ENCODE peak calls at places on chromosomes 16 and 17, in five cellular contexts. M is colonic mucosa; F is CD4-positive, CD25-positive, alpha-beta regulatory T cell; L is endodermal cell; U is CD8-positive, alpha-beta T cell. W is an unnamed sample.

GRCh38 chr17:72370819-72371218 is 250.0 kb downstream of the SOX9 start:
- DNase-seq in L (no peak), M (no peak), U (no peak), F (no peak), W (no peak)

GRCh38 chr16:70437582-70438324 is 1.1 kb downstream of the ST3GAL2 start:
- DNase-seq in M (no peak), L (peak), F (no peak), U (no peak), W (no peak)

GRCh38 chr16:70396209-70396904 is 42.5 kb downstream of the ST3GAL2 start:
- DNase-seq in L (no peak), U (no peak), M (peak), F (no peak), W (no peak)

GRCh38 chr16:22764662-22765302 is 49.2 kb upstream of the HS3ST2 start:
- DNase-seq in F (no peak), M (no peak), U (no peak), L (peak), W (no peak)

GRCh38 chr16:87321336-87322107 is 4.3 kb upstream of the C16orf95 start:
- DNase-seq in L (no peak), M (no peak), F (no peak), U (no peak), W (no peak)

GRCh38 chr16:12245923-12246290 is 269.4 kb downstream of the SNX29 start:
- DNase-seq in F (no peak), M (no peak), U (no peak), L (no peak), W (no peak)

GRCh38 chr17:58228679-58229078 is 9.6 kb upstream of the MKS1 start:
- DNase-seq in L (peak), M (no peak), F (no peak), U (no peak), W (no peak)

GRCh38 chr16:86899757-86900156 is 321.4 kb downstream of the FOXL1 start:
- DNase-seq in F (no peak), U (no peak), M (no peak), L (no peak), W (no peak)

GRCh38 chr16:55373489-55373832 is 49.5 kb downstream of the IRX6 start:
- DNase-seq in F (no peak), L (no peak), U (no peak), M (no peak), W (no peak)

GRCh38 chr17:34769899-34770298 is 190.5 kb downstream of the TMEM132E start:
- DNase-seq in L (no peak), M (no peak), U (no peak), F (no peak), W (no peak)

GRCh38 chr16:56999409-57000270 is 10.3 kb downstream of the NLRC5 start:
- DNase-seq in U (no peak), M (no peak), L (no peak), F (peak), W (peak)

GRCh38 chr17:19610879-19611278 is 37.7 kb upstream of the ALDH3A2 start:
- DNase-seq in L (no peak), F (no peak), M (no peak), U (no peak), W (no peak)

GRCh38 chr17:31674717-31675349 is 184.2 kb downstream of the COPRS start:
- DNase-seq in F (no peak), U (no peak), L (peak), M (no peak), W (no peak)

GRCh38 chr16:22641030-22641671 is 130.5 kb downstream of the NPIPB5 start:
- DNase-seq in F (no peak), M (no peak), U (no peak), L (peak), W (no peak)

GRCh38 chr16:1812732-1813163 is 13.9 kb downstream of the HAGH start:
- DNase-seq in M (peak), F (peak), U (peak), L (peak), W (peak)

GRCh38 chr17:59561042-59561441 is 4.4 kb upstream of the DHX40 start:
- DNase-seq in M (no peak), L (peak), F (peak), U (no peak), W (no peak)

GRCh38 chr17:3335876-3336275 is 37.7 kb upstream of the OR3A1 start:
- DNase-seq in M (no peak), F (no peak), L (no peak), U (no peak), W (no peak)

GRCh38 chr17:82097187-82097918 is 683 bp downstream of the FASN start:
- DNase-seq in L (peak), M (peak), F (peak), U (no peak), W (peak)

GRCh38 chr16:30698816-30699614 is at the start of gene SRCAP:
- DNase-seq in U (peak), L (peak), F (peak), M (peak), W (peak)

GRCh38 chr16:22857296-22857695 is 43.3 kb downstream of the HS3ST2 start:
- DNase-seq in U (no peak), L (no peak), M (no peak), F (no peak), W (no peak)

GRCh38 chr16:20674684-20675487 is 22.6 kb downstream of the ACSM1 start:
- DNase-seq in L (peak), U (no peak), M (peak), F (no peak), W (no peak)

GRCh38 chr16:49348408-49349176 is 25.0 kb upstream of the C16orf78 start:
- DNase-seq in L (peak), M (no peak), F (no peak), U (no peak), W (no peak)

GRCh38 chr17:34299918-34300600 is 14.5 kb downstream of the CCL11 start:
- DNase-seq in F (no peak), U (no peak), M (no peak), L (no peak), W (no peak)

GRCh38 chr17:44983563-44983962 is 15.5 kb upstream of the C1QL1 start:
- DNase-seq in M (no peak), F (no peak), L (peak), U (no peak), W (no peak)

DNA sequence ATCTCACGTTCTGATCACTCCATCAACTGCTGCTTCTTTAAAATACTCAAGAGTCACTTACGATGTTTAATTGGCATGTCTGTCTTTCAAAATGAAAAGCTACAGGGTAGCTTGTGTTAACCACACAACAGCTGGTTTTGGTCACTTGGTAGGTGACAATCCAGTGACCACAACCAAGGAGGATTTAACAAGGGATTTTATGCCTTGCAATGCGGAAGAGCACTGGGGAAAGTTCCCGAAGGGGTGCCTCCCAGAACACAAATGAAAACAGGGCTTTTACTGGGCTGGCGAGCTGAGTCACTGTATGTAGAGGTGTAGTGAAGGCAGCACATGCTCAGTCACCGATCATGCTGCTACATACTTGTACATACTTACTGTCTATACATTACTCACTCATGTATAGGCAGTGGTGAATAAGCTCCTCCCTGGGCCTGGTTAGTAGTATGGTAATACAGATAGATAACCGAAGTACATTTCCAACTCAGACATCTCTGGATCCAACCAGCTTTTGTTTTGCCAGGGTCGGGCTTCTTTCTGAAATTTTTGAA is 483.5 kb downstream of the CDH13 start:
- DNase-seq in M (no peak), U (no peak), L (no peak), F (no peak), W (no peak)
- H3K27ac ChIP-seq in M (no peak), U (no peak), L (no peak), F (no peak), W (no peak)

DNA sequence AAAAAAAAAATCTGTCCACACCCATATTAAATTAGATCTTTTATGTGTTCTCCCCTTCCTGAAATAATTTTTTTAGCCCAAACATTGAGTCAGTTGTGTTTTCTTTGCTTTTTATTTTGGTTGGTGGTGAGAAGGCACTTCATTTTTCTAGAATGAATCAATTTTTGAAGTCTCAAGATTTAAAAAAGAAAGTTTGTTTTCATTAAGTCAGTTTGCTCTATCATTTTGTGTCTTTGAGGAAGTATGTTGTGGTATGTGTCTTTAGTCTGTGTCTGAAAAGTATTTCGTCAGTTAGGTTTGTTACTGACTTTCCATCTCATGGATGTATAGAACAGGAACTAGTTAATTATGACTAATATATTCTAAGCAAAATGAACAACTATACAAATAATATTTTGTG is 3.8 kb downstream of the IGF2BP1 start:
- DNase-seq in L (no peak), M (no peak), U (no peak), F (no peak), W (no peak)
- H3K4me3 ChIP-seq in L (peak), M (no peak), U (no peak), F (no peak), W (no peak)

GRCh38 chr16:10983175-10983558 is 38.8 kb downstream of the CLEC16A start:
- DNase-seq in U (no peak), L (no peak), M (peak), F (peak), W (no peak)
- H3K27ac ChIP-seq in U (no peak), L (no peak), M (no peak), F (peak), W (no peak)

DNA sequence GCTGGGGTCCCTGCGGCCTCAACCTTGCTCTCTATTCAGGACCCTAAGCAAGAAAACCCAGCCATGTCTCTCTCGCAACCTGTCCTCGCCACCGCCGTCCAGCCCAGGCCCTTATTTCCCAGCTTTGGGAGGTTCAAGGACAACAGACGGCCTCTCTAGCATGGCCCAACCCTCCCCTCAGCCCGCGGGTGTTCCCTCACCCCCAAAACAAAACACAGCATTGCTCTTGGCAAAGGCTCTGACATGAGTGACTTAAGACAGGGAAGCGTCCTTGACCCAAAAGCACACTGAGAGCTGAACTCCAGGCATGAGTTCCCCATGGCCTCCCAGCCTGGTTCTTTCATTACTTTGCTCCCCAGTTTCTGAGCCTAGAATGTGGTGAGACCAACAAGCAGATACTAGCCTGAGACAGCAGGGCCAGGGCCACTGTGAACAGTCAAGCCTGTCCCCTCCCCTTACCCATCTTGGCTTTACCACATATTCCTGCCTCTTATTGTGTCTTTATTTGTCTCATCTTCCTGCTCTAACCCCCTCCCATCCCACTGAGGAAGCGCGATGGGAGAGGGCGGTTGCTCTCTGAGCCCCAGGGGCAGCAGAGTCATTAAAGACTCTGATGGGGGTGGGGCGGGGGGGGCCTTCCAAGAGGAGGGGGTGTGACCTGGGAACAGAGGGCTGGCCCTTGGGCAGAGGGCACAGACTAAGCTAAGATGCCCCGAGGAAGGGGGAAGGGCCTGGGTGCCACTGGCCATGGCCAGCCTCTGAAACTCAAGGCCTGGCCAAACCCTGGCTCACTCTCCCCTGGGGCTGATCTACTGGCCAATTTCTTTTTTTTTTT is 11.8 kb downstream of the SREBF1 start:
- DNase-seq in F (no peak), M (no peak), U (no peak), L (peak), W (peak)
- H3K4me3 ChIP-seq in F (no peak), M (no peak), U (no peak), L (no peak), W (peak)

GRCh38 chr17:78197147-78197830 is 10.1 kb downstream of the AFMID start:
- DNase-seq in L (peak), M (no peak), U (no peak), F (no peak), W (no peak)
- H3K27ac ChIP-seq in L (no peak), M (no peak), U (no peak), F (no peak), W (peak)

DNA sequence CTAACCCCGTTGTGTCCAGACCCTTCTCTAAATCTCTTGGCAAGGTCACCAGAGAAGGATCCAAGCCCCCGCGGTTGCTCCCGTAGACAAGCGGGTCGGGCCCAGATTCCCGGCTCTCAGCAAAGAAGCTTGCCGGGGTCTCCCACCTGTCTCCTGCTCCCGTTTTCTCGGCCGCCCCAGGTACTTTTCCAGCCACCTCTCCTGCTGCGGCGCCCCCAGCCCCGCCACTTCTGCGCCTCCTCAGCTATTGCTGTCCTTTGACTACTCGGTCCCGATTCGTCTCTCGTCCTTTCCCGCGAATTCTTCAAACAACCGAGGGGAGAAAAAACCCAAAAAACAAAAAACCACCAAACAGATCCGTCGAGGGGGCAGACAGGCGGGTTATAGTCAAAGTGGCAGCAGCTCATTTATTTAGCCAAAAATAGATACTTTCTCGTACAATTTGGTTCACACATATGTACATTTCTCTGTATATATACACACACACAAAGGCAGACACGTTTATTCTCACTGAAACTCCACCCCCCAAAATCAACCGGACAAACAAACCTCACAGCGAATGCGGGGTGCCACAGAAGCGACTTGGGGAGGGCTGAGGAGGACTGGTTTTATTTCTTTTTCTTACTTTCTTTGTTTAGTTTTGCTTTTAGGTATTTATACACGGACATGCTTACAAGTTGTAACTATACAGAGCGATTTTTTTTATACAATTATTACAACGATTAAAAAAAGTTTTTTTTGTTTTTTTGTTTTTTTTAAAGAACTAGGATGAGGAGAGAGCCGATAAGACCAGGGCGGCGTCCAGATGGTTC is 3.5 kb downstream of the IRX3 start:
- DNase-seq in U (no peak), L (peak), F (no peak), M (no peak), W (no peak)
- H3K4me3 ChIP-seq in U (no peak), L (peak), F (no peak), M (no peak), W (peak)

DNA sequence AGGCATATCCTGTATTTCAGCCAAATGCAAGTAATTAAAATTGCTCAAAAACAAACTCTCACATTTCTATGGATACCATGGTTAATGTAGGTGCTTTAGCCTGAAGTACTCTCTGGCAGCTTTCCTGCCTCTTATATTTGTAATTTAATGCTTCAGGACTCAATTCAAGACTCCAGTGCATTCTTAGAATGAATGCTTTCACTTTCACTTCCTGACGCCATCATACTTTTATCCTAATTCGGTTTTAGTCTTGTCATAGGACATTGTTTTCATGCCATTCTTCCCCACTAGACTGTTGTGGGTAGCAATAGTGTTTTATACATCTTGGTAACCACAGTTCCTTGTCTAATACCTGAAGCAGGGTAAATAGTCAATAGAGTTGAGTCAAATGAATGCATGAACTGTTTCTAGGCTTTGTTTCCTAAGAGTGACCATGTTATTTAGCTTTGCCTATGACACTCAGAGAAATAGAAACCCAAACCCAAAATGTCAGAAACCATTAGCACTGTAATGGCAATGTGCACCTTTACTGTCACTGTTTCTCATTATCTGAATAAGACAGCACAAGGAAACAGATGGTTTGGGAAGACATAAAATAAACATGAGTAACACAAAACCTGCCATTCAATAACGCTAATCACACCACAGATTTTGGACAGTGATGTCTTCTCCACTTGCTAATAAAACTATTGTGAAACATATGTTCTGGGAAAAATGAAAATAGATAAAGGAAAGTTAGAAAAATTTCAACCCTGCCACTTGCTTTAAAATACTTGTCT is 705.4 kb downstream of the CDH11 start:
- DNase-seq in U (no peak), M (no peak), L (no peak), F (peak), W (no peak)
- H3K27ac ChIP-seq in U (no peak), M (no peak), L (no peak), F (no peak), W (peak)

GRCh38 chr17:75367312-75367711 is 38.2 kb downstream of the GRB2 start:
- DNase-seq in U (no peak), L (no peak), M (no peak), F (no peak), W (no peak)
- H3K4me3 ChIP-seq in U (no peak), L (no peak), M (no peak), F (no peak), W (no peak)

GRCh38 chr16:67857547-67858233 is 10.2 kb upstream of the CENPT start:
- DNase-seq in L (peak), M (peak), F (no peak), U (no peak), W (no peak)

GRCh38 chr16:67855789-67856188 is 8.3 kb upstream of the CENPT start:
- DNase-seq in F (no peak), M (no peak), L (no peak), U (no peak), W (no peak)

GRCh38 chr16:67853670-67854069 is 6.2 kb upstream of the CENPT start:
- DNase-seq in L (no peak), F (no peak), M (no peak), U (no peak), W (no peak)

GRCh38 chr16:67858448-67858993 is 11.0 kb upstream of the CENPT start:
- DNase-seq in U (no peak), F (no peak), M (no peak), L (no peak), W (no peak)

GRCh38 chr16:67856927-67857546 is 9.5 kb upstream of the CENPT start:
- DNase-seq in U (no peak), L (no peak), M (no peak), F (no peak), W (no peak)
- H3K27ac ChIP-seq in U (no peak), L (no peak), M (peak), F (no peak), W (peak)